ENCODE peak calls at places on chromosome 16, in eight cellular contexts. F is LHCN-M2; T is lower leg skin; Z is activated T-helper 1 cell treated with anti-CD3 and anti-CD28 coated beads, Interleukin-12 subunit alpha, Interleukin-12 subunit beta, Interleukin-2, Interleukin-4 antibody, amounts not matched to agents 30 ng/mL and 10 ng/mL and 1 ng/mL, durations not matched to agents 14 hours and 24 hours and 36 hours; Q is midbrain; G is posterior cingulate gyrus; V is cardiac fibroblast; L is Caco-2. N is an unnamed sample.
A peak's percentile ranks its signal among the peaks of the same experiment; 100 is the strongest.

GRCh38 chr16:29825145-29826044 is 5.1 kb downstream of the MVP start:
- DNase-seq in Z (peak; percentile 50), G (no peak), T (no peak), V (peak; percentile 88), F (peak; percentile 89), L (no peak), Q (no peak), N (peak; percentile 96)

GRCh38 chr16:86971251-86971650 is 345.9 kb downstream of the C16orf95 start:
- DNase-seq in Z (no peak), T (no peak), V (no peak), G (no peak), F (no peak), L (no peak), Q (no peak), N (no peak)

GRCh38 chr16:18983565-18984424 is at the start of gene TMC7:
- DNase-seq in Z (no peak), Q (peak; percentile 88), L (peak; percentile 91), F (peak; percentile 88), T (peak; percentile 34), G (peak; percentile 93), V (peak; percentile 82), N (peak; percentile 82)

GRCh38 chr16:14354561-14355351 is 275.3 kb downstream of the PARN start:
- DNase-seq in V (no peak), L (no peak), Q (no peak), Z (peak; percentile 24), G (no peak), T (no peak), F (no peak), N (no peak)

GRCh38 chr16:53998024-53998810 is 288.4 kb downstream of the IRX3 start:
- DNase-seq in F (no peak), L (no peak), Z (no peak), V (no peak), T (no peak), G (no peak), Q (no peak), N (no peak)

GRCh38 chr16:73054732-73055481 is 7.0 kb upstream of the ZFHX3 start:
- DNase-seq in L (no peak), T (no peak), G (no peak), V (peak; percentile 63), Q (no peak), F (no peak), Z (no peak), N (no peak)

GRCh38 chr16:88406096-88407041 is 23.6 kb downstream of the ZNF469 start:
- DNase-seq in G (no peak), Q (peak; percentile 8), F (no peak), Z (no peak), L (no peak), T (no peak), V (no peak), N (no peak)

GRCh38 chr16:27363797-27364196 is 38.2 kb upstream of the IL21R start:
- DNase-seq in Q (no peak), Z (no peak), G (no peak), T (peak; percentile 33), L (no peak), V (no peak), F (no peak), N (peak; percentile 11)

GRCh38 chr16:82460761-82461160 is 166.0 kb upstream of the CDH13 start:
- DNase-seq in Z (no peak), V (no peak), G (no peak), F (no peak), Q (no peak), T (no peak), L (no peak), N (no peak)

GRCh38 chr16:9372934-9373890 is 281.8 kb downstream of the HAPSTR1 start:
- DNase-seq in V (no peak), Q (peak; percentile 14), G (peak; percentile 56), L (no peak), T (no peak), F (no peak), Z (no peak), N (no peak)

GRCh38 chr16:49733278-49734009 is 122.5 kb downstream of the ZNF423 start:
- DNase-seq in F (no peak), Q (no peak), Z (no peak), L (no peak), G (no peak), T (no peak), V (no peak), N (peak; percentile 19)

GRCh38 chr16:3059041-3059722 is 6.3 kb upstream of the IL32 start:
- DNase-seq in G (peak; percentile 79), V (peak; percentile 84), F (peak; percentile 79), L (peak; percentile 94), T (peak; percentile 67), Q (peak; percentile 84), Z (peak; percentile 88), N (peak; percentile 81)

GRCh38 chr16:79770244-79771064 is 169.9 kb upstream of the MAF start:
- DNase-seq in V (peak; percentile 81), Z (peak; percentile 71), F (peak; percentile 83), T (peak; percentile 86), L (peak; percentile 94), Q (peak; percentile 89), G (peak; percentile 83), N (peak; percentile 71)

GRCh38 chr16:8894736-8895334 is 12.7 kb downstream of the LITAFD start:
- DNase-seq in T (no peak), Q (no peak), G (no peak), L (no peak), V (no peak), F (no peak), Z (no peak), N (no peak)

GRCh38 chr16:14029658-14030057 is 41.5 kb upstream of the MRTFB start:
- DNase-seq in Z (no peak), V (no peak), Q (no peak), L (no peak), F (no peak), T (no peak), G (no peak), N (no peak)

GRCh38 chr16:23249830-23250229 is 52.3 kb upstream of the SCNN1B start:
- DNase-seq in L (no peak), V (no peak), F (no peak), Q (no peak), G (no peak), Z (no peak), T (no peak), N (no peak)